ENCODE peak calls at places on chromosome 1, in eight cellular contexts. Z is ELR; F is mammary epithelial cell; P is activated effector memory CD4-positive, alpha-beta T cell treated with Interleukin-2 at 50 U/mL for 16 hours; O is AG04449; T is amniotic stem cell; B is GM20000; R is fibroblast of pulmonary artery. M is an unnamed sample.
A peak's percentile ranks its signal among the peaks of the same experiment; 100 is the strongest.

GRCh38 chr1:111515291-111516007 is 12.0 kb upstream of the ADORA3 start:
- DNase-seq in Z (peak; percentile 84), F (peak; percentile 13), P (no peak), O (no peak), T (peak; percentile 8), B (no peak), R (peak; percentile 58), M (no peak)

GRCh38 chr1:29650041-29650400 is 413.7 kb downstream of the PTPRU start:
- DNase-seq in Z (no peak), F (no peak), P (no peak), O (no peak), T (no peak), B (no peak), R (no peak), M (no peak)

GRCh38 chr1:221816899-221817298 is 75.0 kb upstream of the DUSP10 start:
- DNase-seq in Z (peak; percentile 97), F (peak; percentile 95), P (no peak), O (peak; percentile 92), T (peak; percentile 64), B (no peak), R (peak; percentile 69), M (no peak)

GRCh38 chr1:204398197-204399125 is 13.2 kb downstream of the PPP1R15B start:
- DNase-seq in Z (peak; percentile 85), F (peak; percentile 75), P (no peak), O (no peak), T (no peak), B (peak; percentile 79), R (peak; percentile 72), M (peak; percentile 70)

GRCh38 chr1:3914331-3914851 is 14.3 kb upstream of the C1orf174 start:
- DNase-seq in Z (no peak), F (no peak), P (no peak), O (no peak), T (no peak), B (no peak), R (no peak), M (no peak)

GRCh38 chr1:52713590-52713989 is 12.7 kb upstream of the ZYG11B start:
- DNase-seq in Z (no peak), F (no peak), P (no peak), O (no peak), T (no peak), B (no peak), R (no peak), M (no peak)

GRCh38 chr1:221620437-221621384 is 121.2 kb downstream of the DUSP10 start:
- DNase-seq in Z (peak; percentile 5), F (peak; percentile 31), P (no peak), O (no peak), T (no peak), B (no peak), R (peak; percentile 20), M (no peak)

GRCh38 chr1:100506221-100506620 is 31.7 kb upstream of the GPR88 start:
- DNase-seq in Z (no peak), F (no peak), P (no peak), O (no peak), T (no peak), B (no peak), R (peak; percentile 36), M (no peak)

GRCh38 chr1:158422215-158422614 is 3.8 kb downstream of the OR10K2 start:
- DNase-seq in Z (no peak), F (no peak), P (no peak), O (no peak), T (no peak), B (no peak), R (no peak), M (no peak)

GRCh38 chr1:199242162-199242561 is 603.3 kb downstream of the PTPRC start:
- DNase-seq in Z (no peak), F (no peak), P (no peak), O (no peak), T (no peak), B (no peak), R (no peak), M (no peak)

GRCh38 chr1:189606795-189607476 is 870.7 kb downstream of the BRINP3 start:
- DNase-seq in Z (peak; percentile 94), F (peak; percentile 69), P (no peak), O (peak; percentile 34), T (peak; percentile 41), B (no peak), R (peak; percentile 69), M (no peak)

M was measured in DND-41.